ENCODE peak calls at places on chromosomes 1 and 21, in eight cellular contexts. One of them, this sample, is unnamed.

GRCh38 chr1:198556969-198557368 is 16.5 kb upstream of the ATP6V1G3 start:
- DNase-seq in mucosa of descending colon: no peak
- DNase-seq in renal cortical epithelial cell: no peak
- DNase-seq in mesothelial cell of epicardium: no peak
- DNase-seq in fibroblast of gingiva: no peak
- DNase-seq in astrocyte of the hippocampus: no peak
- DNase-seq in GDM1: peak
- DNase-seq in choroid plexus epithelial cell: no peak
- DNase-seq in this sample: no peak

GRCh38 chr1:117013310-117013850 is 11.8 kb downstream of the CD101 start:
- DNase-seq in fibroblast of gingiva: no peak
- DNase-seq in renal cortical epithelial cell: peak
- DNase-seq in choroid plexus epithelial cell: no peak
- DNase-seq in astrocyte of the hippocampus: no peak
- DNase-seq in GDM1: no peak
- DNase-seq in mesothelial cell of epicardium: no peak
- DNase-seq in mucosa of descending colon: no peak
- DNase-seq in this sample: no peak

GRCh38 chr1:201754353-201754752 is 74.6 kb upstream of the IPO9 start:
- DNase-seq in GDM1: no peak
- DNase-seq in astrocyte of the hippocampus: no peak
- DNase-seq in mucosa of descending colon: no peak
- DNase-seq in mesothelial cell of epicardium: no peak
- DNase-seq in renal cortical epithelial cell: no peak
- DNase-seq in choroid plexus epithelial cell: peak
- DNase-seq in fibroblast of gingiva: no peak
- DNase-seq in this sample: no peak

GRCh38 chr1:60281360-60281932 is 207.9 kb upstream of the C1orf87 start:
- DNase-seq in fibroblast of gingiva: peak
- DNase-seq in astrocyte of the hippocampus: peak
- DNase-seq in choroid plexus epithelial cell: peak
- DNase-seq in renal cortical epithelial cell: peak
- DNase-seq in GDM1: no peak
- DNase-seq in mesothelial cell of epicardium: no peak
- DNase-seq in mucosa of descending colon: peak
- DNase-seq in this sample: peak

GRCh38 chr1:4308826-4309225 is 345.6 kb upstream of the AJAP1 start:
- DNase-seq in astrocyte of the hippocampus: no peak
- DNase-seq in renal cortical epithelial cell: no peak
- DNase-seq in GDM1: no peak
- DNase-seq in fibroblast of gingiva: no peak
- DNase-seq in mucosa of descending colon: no peak
- DNase-seq in choroid plexus epithelial cell: no peak
- DNase-seq in mesothelial cell of epicardium: no peak
- DNase-seq in this sample: no peak

GRCh38 chr1:36023098-36023769 is 60.7 kb upstream of the TEKT2 start:
- DNase-seq in mesothelial cell of epicardium: no peak
- DNase-seq in mucosa of descending colon: no peak
- DNase-seq in choroid plexus epithelial cell: no peak
- DNase-seq in fibroblast of gingiva: no peak
- DNase-seq in astrocyte of the hippocampus: no peak
- DNase-seq in renal cortical epithelial cell: peak
- DNase-seq in GDM1: no peak
- DNase-seq in this sample: no peak

GRCh38 chr1:62283361-62283760 is 35.9 kb downstream of the KANK4 start:
- DNase-seq in choroid plexus epithelial cell: no peak
- DNase-seq in mucosa of descending colon: no peak
- DNase-seq in renal cortical epithelial cell: no peak
- DNase-seq in GDM1: no peak
- DNase-seq in fibroblast of gingiva: no peak
- DNase-seq in astrocyte of the hippocampus: no peak
- DNase-seq in mesothelial cell of epicardium: no peak
- DNase-seq in this sample: no peak

GRCh38 chr1:4081806-4082645 is 182.0 kb upstream of the C1orf174 start:
- DNase-seq in choroid plexus epithelial cell: no peak
- DNase-seq in mesothelial cell of epicardium: no peak
- DNase-seq in renal cortical epithelial cell: no peak
- DNase-seq in GDM1: no peak
- DNase-seq in mucosa of descending colon: no peak
- DNase-seq in astrocyte of the hippocampus: no peak
- DNase-seq in fibroblast of gingiva: no peak
- DNase-seq in this sample: no peak

GRCh38 chr1:235504122-235504493 is at the start of gene B3GALNT2:
- DNase-seq in GDM1: no peak
- DNase-seq in renal cortical epithelial cell: no peak
- DNase-seq in mesothelial cell of epicardium: no peak
- DNase-seq in choroid plexus epithelial cell: no peak
- DNase-seq in mucosa of descending colon: no peak
- DNase-seq in astrocyte of the hippocampus: no peak
- DNase-seq in fibroblast of gingiva: no peak
- DNase-seq in this sample: no peak

GRCh38 chr1:8203056-8203455 is 114.9 kb upstream of the SLC45A1 start:
- DNase-seq in fibroblast of gingiva: no peak
- DNase-seq in mucosa of descending colon: no peak
- DNase-seq in mesothelial cell of epicardium: no peak
- DNase-seq in renal cortical epithelial cell: peak
- DNase-seq in GDM1: no peak
- DNase-seq in astrocyte of the hippocampus: no peak
- DNase-seq in choroid plexus epithelial cell: no peak
- DNase-seq in this sample: no peak

GRCh38 chr1:156060937-156061636 is at the start of gene RAB25:
- DNase-seq in mucosa of descending colon: peak
- DNase-seq in fibroblast of gingiva: no peak
- DNase-seq in astrocyte of the hippocampus: no peak
- DNase-seq in mesothelial cell of epicardium: no peak
- DNase-seq in renal cortical epithelial cell: no peak
- DNase-seq in GDM1: no peak
- DNase-seq in choroid plexus epithelial cell: peak
- DNase-seq in this sample: no peak

GRCh38 chr1:1236176-1236763 is 4.2 kb downstream of the B3GALT6 start:
- DNase-seq in choroid plexus epithelial cell: no peak
- DNase-seq in GDM1: no peak
- DNase-seq in renal cortical epithelial cell: no peak
- DNase-seq in mucosa of descending colon: no peak
- DNase-seq in fibroblast of gingiva: no peak
- DNase-seq in astrocyte of the hippocampus: no peak
- DNase-seq in mesothelial cell of epicardium: no peak
- DNase-seq in this sample: no peak

GRCh38 chr1:17586172-17586963 is 46.9 kb downstream of the ARHGEF10L start:
- DNase-seq in mesothelial cell of epicardium: no peak
- DNase-seq in renal cortical epithelial cell: peak
- DNase-seq in choroid plexus epithelial cell: peak
- DNase-seq in fibroblast of gingiva: peak
- DNase-seq in mucosa of descending colon: peak
- DNase-seq in astrocyte of the hippocampus: peak
- DNase-seq in GDM1: no peak
- DNase-seq in this sample: no peak

GRCh38 chr21:46212721-46213484 is 15.7 kb downstream of the LSS start:
- DNase-seq in GDM1: no peak
- DNase-seq in fibroblast of gingiva: no peak
- DNase-seq in astrocyte of the hippocampus: no peak
- DNase-seq in mucosa of descending colon: peak
- DNase-seq in choroid plexus epithelial cell: no peak
- DNase-seq in renal cortical epithelial cell: no peak
- DNase-seq in mesothelial cell of epicardium: no peak
- DNase-seq in this sample: peak

GRCh38 chr1:17957588-17958267 is 149.9 kb upstream of the IGSF21 start:
- DNase-seq in choroid plexus epithelial cell: no peak
- DNase-seq in mesothelial cell of epicardium: no peak
- DNase-seq in renal cortical epithelial cell: no peak
- DNase-seq in GDM1: no peak
- DNase-seq in astrocyte of the hippocampus: no peak
- DNase-seq in fibroblast of gingiva: no peak
- DNase-seq in mucosa of descending colon: no peak
- DNase-seq in this sample: no peak

GRCh38 chr1:230778916-230779590 is 31.9 kb downstream of the CAPN9 start:
- DNase-seq in mucosa of descending colon: no peak
- DNase-seq in fibroblast of gingiva: peak
- DNase-seq in mesothelial cell of epicardium: no peak
- DNase-seq in astrocyte of the hippocampus: no peak
- DNase-seq in GDM1: no peak
- DNase-seq in choroid plexus epithelial cell: peak
- DNase-seq in renal cortical epithelial cell: peak
- DNase-seq in this sample: no peak

GRCh38 chr1:33298623-33299277 is 22.1 kb downstream of the A3GALT2 start:
- DNase-seq in choroid plexus epithelial cell: peak
- DNase-seq in fibroblast of gingiva: peak
- DNase-seq in mucosa of descending colon: peak
- DNase-seq in renal cortical epithelial cell: no peak
- DNase-seq in GDM1: peak
- DNase-seq in astrocyte of the hippocampus: peak
- DNase-seq in mesothelial cell of epicardium: no peak
- DNase-seq in this sample: no peak

GRCh38 chr1:215566556-215567490 is at the start of gene KCTD3:
- DNase-seq in renal cortical epithelial cell: peak
- DNase-seq in mesothelial cell of epicardium: peak
- DNase-seq in fibroblast of gingiva: peak
- DNase-seq in mucosa of descending colon: peak
- DNase-seq in astrocyte of the hippocampus: peak
- DNase-seq in GDM1: peak
- DNase-seq in choroid plexus epithelial cell: peak
- DNase-seq in this sample: no peak

GRCh38 chr21:30612132-30612531 is 1.6 kb downstream of the KRTAP6-1 start:
- DNase-seq in fibroblast of gingiva: no peak
- DNase-seq in astrocyte of the hippocampus: no peak
- DNase-seq in mucosa of descending colon: no peak
- DNase-seq in renal cortical epithelial cell: no peak
- DNase-seq in GDM1: no peak
- DNase-seq in choroid plexus epithelial cell: no peak
- DNase-seq in mesothelial cell of epicardium: no peak
- DNase-seq in this sample: no peak

This sample was measured in type B pancreatic cell.